ENCODE peak calls at places on chromosomes 7 and 10, in four cellular contexts. One of them, this sample, is unnamed.

GRCh38 chr7:111678281-111678680 is 116.0 kb upstream of the IMMP2L start:
- DNase-seq in central memory CD4-positive, alpha-beta T cell: no peak
- DNase-seq in HEK293T: no peak
- DNase-seq in stimulated activated CD8-positive, alpha-beta memory T cell treated with anti-CD3 and anti-CD28 coated beads, Interleukin-2, amount 100 ng/mL, for 48 hours: no peak
- DNase-seq in this sample: no peak

GRCh38 chr7:92242972-92243371 is 2.7 kb downstream of the KRIT1 start:
- DNase-seq in stimulated activated CD8-positive, alpha-beta memory T cell treated with anti-CD3 and anti-CD28 coated beads, Interleukin-2, amount 100 ng/mL, for 48 hours: no peak
- DNase-seq in HEK293T: no peak
- DNase-seq in central memory CD4-positive, alpha-beta T cell: no peak
- DNase-seq in this sample: no peak

GRCh38 chr7:102450242-102450641 is 14.4 kb downstream of the ALKBH4 start:
- DNase-seq in central memory CD4-positive, alpha-beta T cell: peak; percentile 49
- DNase-seq in HEK293T: no peak
- DNase-seq in stimulated activated CD8-positive, alpha-beta memory T cell treated with anti-CD3 and anti-CD28 coated beads, Interleukin-2, amount 100 ng/mL, for 48 hours: no peak
- DNase-seq in this sample: no peak

GRCh38 chr10:5545778-5546710 is 21.3 kb downstream of the CALML3 start:
- DNase-seq in stimulated activated CD8-positive, alpha-beta memory T cell treated with anti-CD3 and anti-CD28 coated beads, Interleukin-2, amount 100 ng/mL, for 48 hours: no peak
- DNase-seq in HEK293T: peak; percentile 46
- DNase-seq in central memory CD4-positive, alpha-beta T cell: no peak
- DNase-seq in this sample: no peak

GRCh38 chr7:75531359-75531821 is 39.3 kb downstream of the SPDYE5 start:
- DNase-seq in stimulated activated CD8-positive, alpha-beta memory T cell treated with anti-CD3 and anti-CD28 coated beads, Interleukin-2, amount 100 ng/mL, for 48 hours: no peak
- DNase-seq in central memory CD4-positive, alpha-beta T cell: no peak
- DNase-seq in HEK293T: peak; percentile 10
- DNase-seq in this sample: no peak

GRCh38 chr7:55457801-55458200 is 92.7 kb downstream of the LANCL2 start:
- DNase-seq in stimulated activated CD8-positive, alpha-beta memory T cell treated with anti-CD3 and anti-CD28 coated beads, Interleukin-2, amount 100 ng/mL, for 48 hours: no peak
- DNase-seq in central memory CD4-positive, alpha-beta T cell: no peak
- DNase-seq in HEK293T: no peak
- DNase-seq in this sample: no peak

GRCh38 chr7:25386311-25386744 is 158.0 kb upstream of the NPVF start:
- DNase-seq in HEK293T: no peak
- DNase-seq in central memory CD4-positive, alpha-beta T cell: no peak
- DNase-seq in stimulated activated CD8-positive, alpha-beta memory T cell treated with anti-CD3 and anti-CD28 coated beads, Interleukin-2, amount 100 ng/mL, for 48 hours: no peak
- DNase-seq in this sample: no peak

GRCh38 chr7:132581431-132581830 is 5.2 kb upstream of the PLXNA4 start:
- DNase-seq in HEK293T: no peak
- DNase-seq in stimulated activated CD8-positive, alpha-beta memory T cell treated with anti-CD3 and anti-CD28 coated beads, Interleukin-2, amount 100 ng/mL, for 48 hours: no peak
- DNase-seq in central memory CD4-positive, alpha-beta T cell: no peak
- DNase-seq in this sample: no peak

GRCh38 chr10:99427566-99428150 is 2.8 kb downstream of the GOT1 start:
- DNase-seq in stimulated activated CD8-positive, alpha-beta memory T cell treated with anti-CD3 and anti-CD28 coated beads, Interleukin-2, amount 100 ng/mL, for 48 hours: no peak
- DNase-seq in central memory CD4-positive, alpha-beta T cell: no peak
- DNase-seq in HEK293T: no peak
- DNase-seq in this sample: no peak

GRCh38 chr7:125033506-125033905 is 103.9 kb upstream of the POT1 start:
- DNase-seq in stimulated activated CD8-positive, alpha-beta memory T cell treated with anti-CD3 and anti-CD28 coated beads, Interleukin-2, amount 100 ng/mL, for 48 hours: no peak
- DNase-seq in central memory CD4-positive, alpha-beta T cell: no peak
- DNase-seq in HEK293T: no peak
- DNase-seq in this sample: no peak

GRCh38 chr7:131194070-131194865 is 133.4 kb upstream of the MKLN1 start:
- DNase-seq in HEK293T: no peak
- DNase-seq in stimulated activated CD8-positive, alpha-beta memory T cell treated with anti-CD3 and anti-CD28 coated beads, Interleukin-2, amount 100 ng/mL, for 48 hours: no peak
- DNase-seq in central memory CD4-positive, alpha-beta T cell: no peak
- DNase-seq in this sample: no peak

GRCh38 chr10:8790390-8790789 is 735.9 kb downstream of the GATA3 start:
- DNase-seq in HEK293T: no peak
- DNase-seq in stimulated activated CD8-positive, alpha-beta memory T cell treated with anti-CD3 and anti-CD28 coated beads, Interleukin-2, amount 100 ng/mL, for 48 hours: no peak
- DNase-seq in central memory CD4-positive, alpha-beta T cell: no peak
- DNase-seq in this sample: no peak

GRCh38 chr7:128359336-128359735 is 2.2 kb downstream of the PRRT4 start:
- DNase-seq in HEK293T: no peak
- DNase-seq in stimulated activated CD8-positive, alpha-beta memory T cell treated with anti-CD3 and anti-CD28 coated beads, Interleukin-2, amount 100 ng/mL, for 48 hours: no peak
- DNase-seq in central memory CD4-positive, alpha-beta T cell: no peak
- DNase-seq in this sample: no peak

GRCh38 chr10:22518167-22518724 is 172.9 kb downstream of the SPAG6 start:
- DNase-seq in HEK293T: no peak
- DNase-seq in central memory CD4-positive, alpha-beta T cell: no peak
- DNase-seq in stimulated activated CD8-positive, alpha-beta memory T cell treated with anti-CD3 and anti-CD28 coated beads, Interleukin-2, amount 100 ng/mL, for 48 hours: no peak
- DNase-seq in this sample: no peak

GRCh38 chr7:93810571-93810970 is 80.0 kb downstream of the TFPI2 start:
- DNase-seq in central memory CD4-positive, alpha-beta T cell: no peak
- DNase-seq in HEK293T: no peak
- DNase-seq in stimulated activated CD8-positive, alpha-beta memory T cell treated with anti-CD3 and anti-CD28 coated beads, Interleukin-2, amount 100 ng/mL, for 48 hours: no peak
- DNase-seq in this sample: no peak

GRCh38 chr10:74114041-74114448 is 36.6 kb downstream of the AP3M1 start:
- DNase-seq in HEK293T: no peak
- DNase-seq in stimulated activated CD8-positive, alpha-beta memory T cell treated with anti-CD3 and anti-CD28 coated beads, Interleukin-2, amount 100 ng/mL, for 48 hours: no peak
- DNase-seq in central memory CD4-positive, alpha-beta T cell: no peak
- DNase-seq in this sample: no peak

GRCh38 chr7:131109011-131109756 is 218.5 kb upstream of the MKLN1 start:
- DNase-seq in central memory CD4-positive, alpha-beta T cell: peak; percentile 3
- DNase-seq in HEK293T: no peak
- DNase-seq in stimulated activated CD8-positive, alpha-beta memory T cell treated with anti-CD3 and anti-CD28 coated beads, Interleukin-2, amount 100 ng/mL, for 48 hours: no peak
- DNase-seq in this sample: no peak

GRCh38 chr7:126856691-126857291 is 395.9 kb downstream of the GRM8 start:
- DNase-seq in stimulated activated CD8-positive, alpha-beta memory T cell treated with anti-CD3 and anti-CD28 coated beads, Interleukin-2, amount 100 ng/mL, for 48 hours: no peak
- DNase-seq in HEK293T: peak; percentile 33
- DNase-seq in central memory CD4-positive, alpha-beta T cell: no peak
- DNase-seq in this sample: no peak

GRCh38 chr7:90222811-90223725 is 11.5 kb downstream of the STEAP2 start:
- DNase-seq in stimulated activated CD8-positive, alpha-beta memory T cell treated with anti-CD3 and anti-CD28 coated beads, Interleukin-2, amount 100 ng/mL, for 48 hours: no peak
- DNase-seq in central memory CD4-positive, alpha-beta T cell: no peak
- DNase-seq in HEK293T: no peak
- DNase-seq in this sample: no peak

GRCh38 chr7:157704365-157704764 is 367.6 kb downstream of the DNAJB6 start:
- DNase-seq in stimulated activated CD8-positive, alpha-beta memory T cell treated with anti-CD3 and anti-CD28 coated beads, Interleukin-2, amount 100 ng/mL, for 48 hours: no peak
- DNase-seq in HEK293T: no peak
- DNase-seq in central memory CD4-positive, alpha-beta T cell: no peak
- DNase-seq in this sample: no peak

GRCh38 chr10:1578392-1579140 is 158.8 kb downstream of the ADARB2 start:
- DNase-seq in HEK293T: no peak
- DNase-seq in stimulated activated CD8-positive, alpha-beta memory T cell treated with anti-CD3 and anti-CD28 coated beads, Interleukin-2, amount 100 ng/mL, for 48 hours: no peak
- DNase-seq in central memory CD4-positive, alpha-beta T cell: no peak
- DNase-seq in this sample: no peak

GRCh38 chr10:11757452-11757819 is 15.3 kb downstream of the ECHDC3 start:
- DNase-seq in HEK293T: peak; percentile 30
- DNase-seq in stimulated activated CD8-positive, alpha-beta memory T cell treated with anti-CD3 and anti-CD28 coated beads, Interleukin-2, amount 100 ng/mL, for 48 hours: no peak
- DNase-seq in central memory CD4-positive, alpha-beta T cell: no peak
- DNase-seq in this sample: no peak

GRCh38 chr10:127577376-127577775 is 28.3 kb downstream of the NPS start:
- DNase-seq in HEK293T: no peak
- DNase-seq in central memory CD4-positive, alpha-beta T cell: no peak
- DNase-seq in stimulated activated CD8-positive, alpha-beta memory T cell treated with anti-CD3 and anti-CD28 coated beads, Interleukin-2, amount 100 ng/mL, for 48 hours: no peak
- DNase-seq in this sample: no peak

GRCh38 chr10:77163670-77164348 is 473.8 kb downstream of the KCNMA1 start:
- DNase-seq in central memory CD4-positive, alpha-beta T cell: no peak
- DNase-seq in HEK293T: no peak
- DNase-seq in stimulated activated CD8-positive, alpha-beta memory T cell treated with anti-CD3 and anti-CD28 coated beads, Interleukin-2, amount 100 ng/mL, for 48 hours: no peak
- DNase-seq in this sample: no peak

GRCh38 chr7:64870656-64871055 is 32.4 kb upstream of the ZNF273 start:
- DNase-seq in central memory CD4-positive, alpha-beta T cell: no peak
- DNase-seq in HEK293T: no peak
- DNase-seq in stimulated activated CD8-positive, alpha-beta memory T cell treated with anti-CD3 and anti-CD28 coated beads, Interleukin-2, amount 100 ng/mL, for 48 hours: no peak
- DNase-seq in this sample: no peak

GRCh38 chr7:136339464-136339863 is 362.3 kb upstream of the MTPN start:
- DNase-seq in stimulated activated CD8-positive, alpha-beta memory T cell treated with anti-CD3 and anti-CD28 coated beads, Interleukin-2, amount 100 ng/mL, for 48 hours: no peak
- DNase-seq in central memory CD4-positive, alpha-beta T cell: no peak
- DNase-seq in HEK293T: no peak
- DNase-seq in this sample: no peak

GRCh38 chr10:110794808-110795207 is 76.9 kb upstream of the PDCD4 start:
- DNase-seq in HEK293T: no peak
- DNase-seq in stimulated activated CD8-positive, alpha-beta memory T cell treated with anti-CD3 and anti-CD28 coated beads, Interleukin-2, amount 100 ng/mL, for 48 hours: no peak
- DNase-seq in central memory CD4-positive, alpha-beta T cell: no peak
- DNase-seq in this sample: no peak

GRCh38 chr7:43637114-43637806 is 54.4 kb downstream of the STK17A start:
- DNase-seq in stimulated activated CD8-positive, alpha-beta memory T cell treated with anti-CD3 and anti-CD28 coated beads, Interleukin-2, amount 100 ng/mL, for 48 hours: no peak
- DNase-seq in central memory CD4-positive, alpha-beta T cell: peak; percentile 33
- DNase-seq in HEK293T: no peak
- DNase-seq in this sample: no peak

GRCh38 chr7:1952781-1953180 is 280.0 kb downstream of the MAD1L1 start:
- DNase-seq in central memory CD4-positive, alpha-beta T cell: no peak
- DNase-seq in stimulated activated CD8-positive, alpha-beta memory T cell treated with anti-CD3 and anti-CD28 coated beads, Interleukin-2, amount 100 ng/mL, for 48 hours: no peak
- DNase-seq in HEK293T: no peak
- DNase-seq in this sample: no peak

GRCh38 chr10:61076572-61077114 is 132.7 kb upstream of the RHOBTB1 start:
- DNase-seq in central memory CD4-positive, alpha-beta T cell: no peak
- DNase-seq in stimulated activated CD8-positive, alpha-beta memory T cell treated with anti-CD3 and anti-CD28 coated beads, Interleukin-2, amount 100 ng/mL, for 48 hours: no peak
- DNase-seq in HEK293T: no peak
- DNase-seq in this sample: no peak

GRCh38 chr10:110490640-110491039 is 7.1 kb upstream of the DUSP5 start:
- DNase-seq in stimulated activated CD8-positive, alpha-beta memory T cell treated with anti-CD3 and anti-CD28 coated beads, Interleukin-2, amount 100 ng/mL, for 48 hours: no peak
- DNase-seq in central memory CD4-positive, alpha-beta T cell: no peak
- DNase-seq in HEK293T: no peak
- DNase-seq in this sample: no peak

GRCh38 chr10:71659050-71659738 is 60.4 kb downstream of the C10orf105 start:
- DNase-seq in central memory CD4-positive, alpha-beta T cell: no peak
- DNase-seq in HEK293T: no peak
- DNase-seq in stimulated activated CD8-positive, alpha-beta memory T cell treated with anti-CD3 and anti-CD28 coated beads, Interleukin-2, amount 100 ng/mL, for 48 hours: no peak
- DNase-seq in this sample: no peak

GRCh38 chr7:66221442-66221841 is 16.3 kb downstream of the TPST1 start:
- DNase-seq in central memory CD4-positive, alpha-beta T cell: no peak
- DNase-seq in stimulated activated CD8-positive, alpha-beta memory T cell treated with anti-CD3 and anti-CD28 coated beads, Interleukin-2, amount 100 ng/mL, for 48 hours: no peak
- DNase-seq in HEK293T: no peak
- DNase-seq in this sample: no peak

GRCh38 chr10:51117053-51117660 is 42.9 kb downstream of the PRKG1 start:
- DNase-seq in stimulated activated CD8-positive, alpha-beta memory T cell treated with anti-CD3 and anti-CD28 coated beads, Interleukin-2, amount 100 ng/mL, for 48 hours: no peak
- DNase-seq in HEK293T: no peak
- DNase-seq in central memory CD4-positive, alpha-beta T cell: no peak
- DNase-seq in this sample: no peak

GRCh38 chr7:145036592-145037386 is 200.9 kb upstream of the TPK1 start:
- DNase-seq in stimulated activated CD8-positive, alpha-beta memory T cell treated with anti-CD3 and anti-CD28 coated beads, Interleukin-2, amount 100 ng/mL, for 48 hours: no peak
- DNase-seq in central memory CD4-positive, alpha-beta T cell: peak; percentile 18
- DNase-seq in HEK293T: peak; percentile 54
- DNase-seq in this sample: peak; percentile 6

GRCh38 chr7:73852500-73852899 is 8.5 kb upstream of the TMEM270 start:
- DNase-seq in HEK293T: no peak
- DNase-seq in stimulated activated CD8-positive, alpha-beta memory T cell treated with anti-CD3 and anti-CD28 coated beads, Interleukin-2, amount 100 ng/mL, for 48 hours: no peak
- DNase-seq in central memory CD4-positive, alpha-beta T cell: no peak
- DNase-seq in this sample: no peak

GRCh38 chr10:75788394-75789205 is 357.2 kb downstream of the LRMDA start:
- DNase-seq in HEK293T: no peak
- DNase-seq in central memory CD4-positive, alpha-beta T cell: no peak
- DNase-seq in stimulated activated CD8-positive, alpha-beta memory T cell treated with anti-CD3 and anti-CD28 coated beads, Interleukin-2, amount 100 ng/mL, for 48 hours: no peak
- DNase-seq in this sample: no peak

GRCh38 chr10:101780818-101781654 is 2.2 kb downstream of the NPM3 start:
- DNase-seq in HEK293T: peak; percentile 89
- DNase-seq in central memory CD4-positive, alpha-beta T cell: peak; percentile 62
- DNase-seq in stimulated activated CD8-positive, alpha-beta memory T cell treated with anti-CD3 and anti-CD28 coated beads, Interleukin-2, amount 100 ng/mL, for 48 hours: peak; percentile 68
- DNase-seq in this sample: peak; percentile 64

This sample was measured in stimulated activated CD4-positive, alpha-beta T cell treated with anti-CD3 and anti-CD28 coated beads, Interleukin-4, amount 100 ng/mL, for 48 hours.